ENCODE peak calls at places on chromosomes 16 and 17, in seven cellular contexts. P, W, Q, S, Y, J and H are unnamed samples.

GRCh38 chr16:11249233-11250061 is 6.6 kb downstream of the SOCS1 start:
- DNase-seq in P (no peak), J (no peak), Y (no peak), Q (no peak), W (no peak), S (no peak), H (no peak)

GRCh38 chr16:8872071-8872470 is 3.3 kb upstream of the CARHSP1 start:
- DNase-seq in P (no peak), S (no peak), W (no peak), Y (no peak), J (no peak), Q (no peak), H (no peak)

GRCh38 chr17:3613139-3613538 is 3.9 kb upstream of the TRPV1 start:
- DNase-seq in Y (no peak), J (no peak), S (no peak), P (no peak), Q (no peak), W (no peak), H (no peak)

GRCh38 chr17:67040652-67041051 is 3.7 kb upstream of the CACNG1 start:
- DNase-seq in Q (no peak), W (no peak), Y (no peak), J (no peak), P (no peak), S (no peak), H (no peak)

GRCh38 chr17:76202516-76202915 is 37.8 kb downstream of the RNF157 start:
- DNase-seq in W (no peak), J (no peak), P (no peak), S (no peak), Q (no peak), Y (peak), H (no peak)

GRCh38 chr17:43043306-43043705 is 18.3 kb downstream of the RND2 start:
- DNase-seq in P (peak), S (no peak), Y (no peak), W (no peak), J (no peak), Q (no peak), H (no peak)

GRCh38 chr17:32211671-32212070 is 54.0 kb upstream of the RHBDL3 start:
- DNase-seq in Y (no peak), Q (no peak), S (no peak), W (no peak), J (no peak), P (no peak), H (no peak)

GRCh38 chr17:57090560-57091185 is 5.6 kb downstream of the AKAP1 start:
- DNase-seq in J (no peak), P (no peak), W (no peak), Y (no peak), Q (no peak), S (no peak), H (peak)

GRCh38 chr16:6482861-6483530 is 849.6 kb upstream of the RBFOX1 start:
- DNase-seq in W (no peak), P (no peak), S (no peak), Q (no peak), J (no peak), Y (no peak), H (no peak)

GRCh38 chr16:72978212-72978611 is 69.7 kb downstream of the ZFHX3 start:
- DNase-seq in S (no peak), Q (no peak), P (peak), W (no peak), J (no peak), Y (peak), H (peak)

GRCh38 chr16:23254338-23254737 is 47.8 kb upstream of the SCNN1B start:
- DNase-seq in W (no peak), Y (peak), J (no peak), P (peak), Q (no peak), S (no peak), H (peak)

GRCh38 chr17:38918916-38919315 is 6.5 kb upstream of the LASP1NB start:
- DNase-seq in Q (no peak), P (no peak), S (no peak), Y (no peak), J (no peak), W (no peak), H (no peak)

GRCh38 chr17:66716236-66717026 is 118.5 kb upstream of the CACNG5 start:
- DNase-seq in Y (peak), Q (no peak), W (no peak), S (no peak), P (no peak), J (no peak), H (peak)

GRCh38 chr17:19728114-19728495 is 11.7 kb upstream of the SLC47A2 start:
- DNase-seq in W (peak), Q (no peak), P (peak), J (peak), Y (peak), S (no peak), H (peak)